ENCODE peak calls at places on chromosomes 1 and 21, in eight cellular contexts. Q, J, E, G, N, W, Y and F are unnamed samples. For H3K4me1 and H3K27me3, the result is how much of the 10 kb centered on the place peaks cover.

GRCh38 chr1:38929476-38929875 is 12.2 kb downstream of the RHBDL2 start:
- DNase-seq in Y (no peak), J (no peak), W (no peak), G (no peak), N (no peak), Q (no peak), E (no peak), F (no peak)

GRCh38 chr1:9281071-9281827 is 11.4 kb upstream of the SPSB1 start:
- DNase-seq in E (no peak), Q (no peak), G (no peak), J (no peak), W (no peak), Y (no peak), N (no peak), F (no peak)

GRCh38 chr1:64090436-64090835 is 113.0 kb upstream of the UBE2U start:
- DNase-seq in Q (no peak), W (no peak), Y (no peak), N (no peak), E (no peak), G (no peak), J (no peak), F (no peak)

GRCh38 chr21:28684351-28684750 is 308.3 kb downstream of the LTN1 start:
- DNase-seq in N (no peak), J (no peak), Q (no peak), G (no peak), W (no peak), E (no peak), Y (no peak), F (no peak)

GRCh38 chr1:919271-919872 is 4.4 kb upstream of the SAMD11 start:
- DNase-seq in J (no peak), N (no peak), G (no peak), W (no peak), Q (no peak), E (no peak), Y (no peak), F (no peak)

GRCh38 chr1:95309031-95309459 is 75.0 kb downstream of the RWDD3 start:
- DNase-seq in N (no peak), Y (peak), G (peak), E (peak), J (no peak), Q (peak), W (no peak), F (no peak)

GRCh38 chr1:214864896-214865688 is 217.4 kb upstream of the KCNK2 start:
- DNase-seq in G (no peak), J (no peak), W (no peak), N (no peak), Y (no peak), E (peak), Q (no peak), F (no peak)

GRCh38 chr1:40620586-40620985 is 44.9 kb downstream of the RIMS3 start:
- DNase-seq in G (no peak), E (no peak), Q (no peak), Y (no peak), W (no peak), J (no peak), N (no peak), F (no peak)

GRCh38 chr21:44614161-44614631 is 2.3 kb downstream of the KRTAP10-8 start:
- DNase-seq in W (no peak), N (no peak), G (no peak), Y (no peak), Q (no peak), J (no peak), E (no peak), F (no peak)

GRCh38 chr1:86823821-86824500 is 90.0 kb downstream of the SELENOF start:
- DNase-seq in G (no peak), Q (no peak), E (no peak), N (no peak), J (no peak), Y (no peak), W (no peak), F (no peak)

GRCh38 chr1:247079141-247079874 is 697 bp upstream of the ZNF670 start:
- DNase-seq in Y (no peak), N (no peak), J (no peak), W (no peak), E (no peak), G (peak), Q (peak), F (no peak)

GRCh38 chr1:177780096-177780700 is 189.7 kb downstream of the SEC16B start:
- DNase-seq in N (peak), J (no peak), Y (peak), Q (no peak), E (peak), G (peak), W (no peak), F (no peak)

GRCh38 chr1:227786673-227787512 is 28.6 kb upstream of the PRSS38 start:
- DNase-seq in J (peak), N (no peak), G (no peak), E (no peak), Y (no peak), W (no peak), Q (no peak), F (peak)

GRCh38 chr1:110896090-110896489 is 23.1 kb downstream of the CD53 start:
- DNase-seq in E (no peak), N (no peak), J (no peak), G (no peak), W (no peak), Y (no peak), Q (no peak), F (no peak)

GRCh38 chr1:110897685-110898084 is 24.7 kb downstream of the CD53 start:
- DNase-seq in W (no peak), Q (no peak), E (no peak), N (no peak), Y (no peak), J (no peak), G (no peak), F (no peak)

GRCh38 chr1:110890474-110891196 is 17.7 kb downstream of the CD53 start:
- DNase-seq in J (no peak), G (no peak), W (no peak), E (no peak), N (no peak), Y (no peak), Q (peak), F (no peak)

GRCh38 chr1:110898734-110899457 is 25.9 kb downstream of the CD53 start:
- DNase-seq in W (no peak), Q (no peak), Y (no peak), J (no peak), E (no peak), N (no peak), G (no peak), F (no peak)

DNA sequence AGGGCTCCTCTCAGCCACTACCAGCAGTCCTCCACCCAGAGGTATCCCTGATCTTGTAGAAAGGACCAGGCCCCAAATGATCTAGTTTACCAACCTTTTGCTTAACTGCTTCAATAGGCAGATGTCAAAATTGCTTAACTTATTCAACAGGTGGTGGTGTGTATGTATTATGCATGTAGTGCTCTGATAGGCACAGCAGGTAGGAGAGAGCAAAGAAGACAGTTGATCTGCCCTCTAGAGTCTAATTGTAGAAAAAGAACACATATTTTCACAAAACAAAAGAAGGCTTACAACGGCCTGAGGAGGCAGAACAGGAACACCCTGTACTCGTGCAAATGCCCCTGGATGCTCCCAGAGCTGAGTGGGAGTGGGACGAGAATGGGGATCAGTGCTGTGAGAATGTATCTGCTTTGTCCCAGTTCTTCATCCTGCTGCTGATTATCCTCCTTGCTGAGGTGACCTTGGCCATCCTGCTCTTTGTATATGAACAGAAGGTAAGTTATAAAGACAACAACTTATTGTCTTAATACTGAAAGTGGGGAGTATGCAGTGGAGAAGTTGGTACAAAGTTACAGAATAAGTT is 21.1 kb downstream of the CD53 start:
- DNase-seq in Y (no peak), Q (no peak), W (no peak), J (no peak), E (no peak), N (no peak), G (peak), F (no peak)
- H3K4me1 ChIP-seq in Y (under half), Q (under half), W (under half), J (under half), E (under half), N (under half), G (under half), F (under half)

GRCh38 chr1:37480581-37481288 is 6.4 kb downstream of the ZC3H12A start:
- DNase-seq in N (no peak), Y (no peak), G (no peak), W (no peak), J (no peak), E (no peak), Q (no peak), F (no peak)
- H3K27me3 ChIP-seq in N (under half), Y (under half), G (under half), W (under half), J (under half), E (under half), Q (under half), F (under half)

DNA sequence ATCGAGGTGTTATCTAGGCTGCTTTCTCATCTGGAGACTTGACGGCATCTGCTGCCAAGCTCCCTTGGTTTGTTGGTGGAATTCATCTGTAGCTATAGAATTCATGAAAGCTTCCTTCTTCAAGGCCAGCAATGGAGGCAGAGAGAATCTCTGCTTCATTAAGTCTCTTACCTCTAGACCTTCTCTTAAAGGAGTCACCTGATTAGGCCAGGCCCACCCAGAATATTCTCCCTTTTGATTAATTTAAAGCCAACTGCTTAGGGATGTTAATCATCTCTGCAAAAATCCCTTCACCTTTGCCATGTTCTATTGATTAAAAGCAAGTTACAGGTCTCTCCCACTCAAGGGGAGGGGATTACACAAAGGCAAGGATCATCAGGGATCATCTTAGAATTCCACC is 5.3 kb upstream of the NCF2 start:
- DNase-seq in W (no peak), G (no peak), J (no peak), N (no peak), E (no peak), Y (no peak), Q (no peak), F (no peak)
- TF ChIP-seq POLR2A in W (no peak), G (no peak), J (no peak), N (no peak), E (no peak), Y (no peak), Q (no peak), F (no peak)

DNA sequence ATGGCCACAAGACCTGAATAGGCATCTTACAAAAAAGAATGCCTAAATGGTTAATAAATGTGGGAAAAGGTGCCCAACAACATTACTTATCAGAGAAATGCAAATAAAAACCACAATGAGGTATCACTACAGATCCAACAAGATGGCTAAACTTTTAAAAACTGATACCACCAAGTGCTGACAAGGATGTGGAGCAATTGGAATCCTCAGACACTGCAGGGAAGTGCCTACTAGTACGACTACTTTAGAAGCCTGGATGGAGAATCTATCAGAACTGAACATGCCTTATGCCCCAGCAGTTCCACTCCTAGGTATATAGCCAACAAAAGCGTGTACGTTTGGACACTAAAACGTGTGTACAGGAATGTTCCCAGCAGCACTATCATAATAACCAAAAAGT is 19.9 kb downstream of the TNFRSF8 start:
- DNase-seq in W (no peak), N (no peak), J (no peak), E (no peak), G (no peak), Y (no peak), Q (no peak), F (no peak)
- H3K4me1 ChIP-seq in W (under half), N (under half), J (under half), E (under half), G (under half), Y (under half), Q (under half), F (under half)

DNA sequence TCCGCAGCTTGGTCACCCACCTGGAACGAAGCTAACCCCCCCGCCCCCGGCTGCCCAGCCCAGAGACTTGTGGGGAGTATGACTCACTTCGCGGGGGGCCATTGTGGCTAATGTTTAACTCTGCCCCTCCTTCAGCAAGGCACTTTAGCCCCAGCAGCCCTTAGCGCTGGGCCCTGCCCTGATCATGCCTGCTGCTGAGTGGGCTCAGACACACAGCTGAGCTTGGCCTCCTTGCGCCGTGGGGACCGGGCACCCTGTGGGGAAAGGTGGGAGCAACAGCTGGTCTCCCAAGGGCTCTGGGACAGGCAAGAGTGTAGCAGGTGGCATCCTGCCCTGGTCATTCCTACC is 6.3 kb upstream of the LAD1 start:
- DNase-seq in N (no peak), W (no peak), E (no peak), Q (no peak), G (no peak), J (no peak), Y (no peak), F (peak)
- H3K27me3 ChIP-seq in N (under half), W (under half), E (half or more), Q (half or more), G (under half), J (under half), Y (under half), F (under half)

GRCh38 chr1:154784924-154785531 is 85.1 kb downstream of the KCNN3 start:
- DNase-seq in Q (no peak), G (no peak), W (no peak), N (no peak), Y (no peak), E (no peak), J (no peak), F (peak)
- TF ChIP-seq POLR2A in Q (no peak), G (no peak), W (no peak), N (no peak), Y (no peak), E (no peak), J (no peak), F (no peak)

DNA sequence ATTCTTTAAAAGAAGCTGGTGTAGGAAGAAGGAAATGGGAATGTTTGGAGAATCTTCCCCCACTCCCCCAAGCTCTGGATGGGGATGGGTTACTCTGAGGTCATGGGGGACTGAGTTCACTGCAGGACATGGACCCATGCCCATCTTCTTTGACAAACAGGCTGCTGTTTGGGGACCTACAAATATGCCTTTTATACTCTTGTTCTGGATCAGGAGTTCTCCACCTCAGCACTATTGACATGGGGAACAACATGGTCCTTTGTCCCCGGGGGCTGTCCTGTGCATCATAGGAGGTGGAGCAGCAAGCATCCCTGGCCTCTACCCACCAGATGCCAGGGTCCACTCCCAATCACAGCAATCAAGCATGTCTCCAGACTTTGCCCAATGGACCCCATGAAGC is 365.8 kb upstream of the C1orf174 start:
- DNase-seq in G (no peak), W (no peak), J (no peak), E (no peak), Y (no peak), N (no peak), Q (no peak), F (no peak)
- H3K4me1 ChIP-seq in G (under half), W (under half), J (under half), E (under half), Y (under half), N (under half), Q (under half), F (under half)

GRCh38 chr21:37006243-37006520 is 320 bp upstream of the RIPPLY3 start:
- DNase-seq in W (no peak), J (no peak), G (no peak), Q (no peak), Y (no peak), N (no peak), E (no peak), F (no peak)

GRCh38 chr21:37008705-37009104 is 2.2 kb downstream of the RIPPLY3 start:
- DNase-seq in N (no peak), J (no peak), E (no peak), Y (no peak), Q (no peak), G (no peak), W (no peak), F (no peak)

GRCh38 chr21:37006521-37007291 is at the start of gene RIPPLY3:
- DNase-seq in Y (no peak), J (no peak), G (no peak), E (no peak), N (no peak), Q (no peak), W (no peak), F (no peak)

GRCh38 chr21:37005548-37006242 is 807 bp upstream of the RIPPLY3 start:
- DNase-seq in J (no peak), W (no peak), N (no peak), E (no peak), G (no peak), Y (no peak), Q (no peak), F (no peak)

DNA sequence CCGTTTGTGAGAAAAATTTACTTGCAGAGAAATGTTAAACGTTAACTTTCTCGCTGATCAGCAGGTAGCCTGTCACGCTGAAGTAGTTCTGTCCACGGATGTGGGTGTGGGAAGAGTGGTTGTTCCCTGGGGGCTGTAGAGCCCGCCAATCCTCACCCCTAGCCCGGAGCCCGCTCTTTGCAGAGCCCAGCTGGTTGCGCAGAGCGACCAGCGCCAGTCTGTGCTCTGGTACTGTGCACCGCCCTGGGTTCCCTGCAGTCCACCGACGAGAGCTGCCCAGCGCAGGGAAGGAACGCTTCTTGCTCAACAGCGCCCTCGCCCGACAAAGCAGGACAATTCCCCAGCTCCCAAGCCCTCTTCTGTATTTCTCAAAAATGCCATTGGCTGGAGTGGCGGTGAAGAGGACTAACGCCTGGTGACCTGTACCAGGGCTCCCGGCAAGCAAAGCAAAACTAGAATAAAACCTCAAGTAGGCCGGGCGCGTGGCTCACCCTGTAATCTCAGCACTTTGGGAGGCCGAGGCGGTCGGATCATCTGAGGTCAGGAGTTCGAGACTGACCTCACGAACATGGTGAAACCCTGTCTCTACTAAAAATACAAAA is 3.3 kb downstream of the RIPPLY3 start:
- DNase-seq in Q (peak), G (peak), N (peak), E (peak), W (peak), J (peak), Y (peak), F (peak)
- H3K27me3 ChIP-seq in Q (under half), G (under half), N (under half), E (under half), W (under half), J (half or more), Y (under half), F (under half)